ENCODE peak calls at places on chromosomes 16 and 17, in seven cellular contexts. U is CD8-positive, alpha-beta T cell; Y is hepatocyte; I is cardiac muscle cell; Z is lung; F is pancreas; V is PC-3. K is an unnamed sample. For H3K36me3 and H3K4me1, the result is how much of the 10 kb centered on the place peaks cover.

GRCh38 chr17:42844761-42845555 is 578 bp downstream of the AOC2 start:
- DNase-seq in U (no peak), Y (no peak), I (no peak), Z (no peak), F (no peak), V (no peak), K (no peak)

GRCh38 chr16:22206847-22207714 is 1.0 kb downstream of the EEF2K start:
- DNase-seq in U (peak), Y (peak), I (peak), Z (peak), F (peak), V (peak), K (peak)

GRCh38 chr16:48959747-48960146 is 321.9 kb downstream of the CBLN1 start:
- DNase-seq in U (no peak), Y (no peak), I (no peak), Z (no peak), F (no peak), V (no peak), K (no peak)

GRCh38 chr17:33021731-33022408 is 30.2 kb downstream of the SPACA3 start:
- DNase-seq in U (no peak), Y (no peak), I (peak), Z (no peak), F (no peak), V (no peak), K (no peak)

GRCh38 chr16:4682616-4683254 is 10.6 kb upstream of the NUDT16L1 start:
- DNase-seq in U (no peak), Y (no peak), I (peak), Z (peak), F (peak), V (peak), K (no peak)

GRCh38 chr17:36667922-36668321 is 66.5 kb downstream of the MRM1 start:
- DNase-seq in U (no peak), Y (no peak), I (no peak), Z (no peak), F (no peak), V (peak), K (no peak)

GRCh38 chr17:6623941-6624340 is 16.6 kb downstream of the KIAA0753 start:
- DNase-seq in U (no peak), Y (no peak), I (no peak), Z (no peak), F (no peak), V (no peak), K (no peak)

GRCh38 chr16:17605784-17606183 is 135.0 kb upstream of the XYLT1 start:
- DNase-seq in U (no peak), Y (no peak), I (no peak), Z (no peak), F (no peak), V (no peak), K (no peak)

GRCh38 chr16:52090080-52090479 is 456.9 kb downstream of the TOX3 start:
- DNase-seq in U (no peak), Y (no peak), I (no peak), Z (no peak), F (no peak), V (no peak), K (no peak)

GRCh38 chr17:38598536-38598935 is 7.2 kb downstream of the SRCIN1 start:
- DNase-seq in U (no peak), Y (peak), I (peak), Z (no peak), F (peak), V (peak), K (no peak)

GRCh38 chr17:50944902-50945720 is 79.0 kb upstream of the TOB1 start:
- DNase-seq in U (no peak), Y (no peak), I (no peak), Z (no peak), F (peak), V (no peak), K (no peak)

GRCh38 chr17:55576237-55576998 is 65.2 kb upstream of the SMIM36 start:
- DNase-seq in U (no peak), Y (peak), I (peak), Z (no peak), F (no peak), V (peak), K (no peak)

GRCh38 chr16:87305505-87306391 is 11.4 kb downstream of the C16orf95 start:
- DNase-seq in U (no peak), Y (peak), I (peak), Z (no peak), F (no peak), V (no peak), K (no peak)

GRCh38 chr16:50300942-50301625 is 34.7 kb downstream of the ADCY7 start:
- DNase-seq in U (no peak), Y (no peak), I (peak), Z (no peak), F (no peak), V (no peak), K (no peak)

GRCh38 chr17:57935833-57936807 is 19.1 kb downstream of the CUEDC1 start:
- DNase-seq in U (no peak), Y (no peak), I (peak), Z (no peak), F (no peak), V (peak), K (no peak)

GRCh38 chr16:49348408-49349176 is 25.0 kb upstream of the C16orf78 start:
- DNase-seq in U (no peak), Y (no peak), I (no peak), Z (no peak), F (no peak), V (no peak), K (no peak)

GRCh38 chr17:50625032-50625871 is 9.4 kb upstream of the ABCC3 start:
- DNase-seq in U (no peak), Y (no peak), I (no peak), Z (no peak), F (no peak), V (no peak), K (no peak)

GRCh38 chr16:4799171-4799855 is 3.1 kb downstream of the ROGDI start:
- DNase-seq in U (no peak), Y (no peak), I (no peak), Z (no peak), F (no peak), V (no peak), K (no peak)

GRCh38 chr16:71484006-71484893 is 4.9 kb downstream of the ZNF19 start:
- DNase-seq in U (peak), Y (peak), I (peak), Z (peak), F (peak), V (peak), K (peak)

GRCh38 chr16:89244754-89245153 is 27.3 kb downstream of the ZNF778 start:
- DNase-seq in U (no peak), Y (no peak), I (no peak), Z (peak), F (no peak), V (no peak), K (no peak)

GRCh38 chr16:57600952-57601580 is 27.4 kb upstream of the ADGRG1 start:
- DNase-seq in U (no peak), Y (no peak), I (no peak), Z (no peak), F (no peak), V (no peak), K (no peak)

GRCh38 chr17:50149425-50150353 is 788 bp downstream of the PPP1R9B start:
- DNase-seq in U (no peak), Y (peak), I (peak), Z (peak), F (peak), V (peak), K (no peak)

GRCh38 chr17:72931635-72932034 is 160.9 kb downstream of the SLC39A11 start:
- DNase-seq in U (no peak), Y (peak), I (no peak), Z (no peak), F (no peak), V (no peak), K (no peak)

GRCh38 chr17:16477255-16477654 is 14.7 kb downstream of the LRRC75A start:
- DNase-seq in U (no peak), Y (peak), I (peak), Z (no peak), F (no peak), V (peak), K (no peak)

GRCh38 chr17:32496348-32497078 is 9.7 kb downstream of the CDK5R1 start:
- DNase-seq in U (no peak), Y (no peak), I (peak), Z (no peak), F (no peak), V (peak), K (no peak)

GRCh38 chr16:53988136-53988535 is 284.2 kb downstream of the FTO start:
- DNase-seq in U (no peak), Y (no peak), I (no peak), Z (no peak), F (no peak), V (no peak), K (no peak)

GRCh38 chr17:77210331-77210730 is 69.6 kb downstream of the SEC14L1 start:
- DNase-seq in U (no peak), Y (no peak), I (no peak), Z (no peak), F (no peak), V (no peak), K (no peak)

GRCh38 chr16:80500116-80500859 is 40.5 kb upstream of the DYNLRB2 start:
- DNase-seq in U (no peak), Y (no peak), I (no peak), Z (no peak), F (no peak), V (no peak), K (no peak)

GRCh38 chr17:9566067-9566466 is 9.6 kb downstream of the STX8 start:
- DNase-seq in U (no peak), Y (no peak), I (no peak), Z (no peak), F (no peak), V (no peak), K (no peak)

GRCh38 chr17:69268442-69269068 is 39.9 kb upstream of the ABCA10 start:
- DNase-seq in U (no peak), Y (peak), I (peak), Z (no peak), F (no peak), V (peak), K (no peak)

GRCh38 chr17:40950176-40950575 is 12.7 kb upstream of the KRT23 start:
- DNase-seq in U (no peak), Y (no peak), I (no peak), Z (no peak), F (no peak), V (no peak), K (no peak)

GRCh38 chr16:10983175-10983558 is 38.8 kb downstream of the CLEC16A start:
- DNase-seq in U (no peak), Y (no peak), I (no peak), Z (no peak), F (no peak), V (no peak), K (no peak)
- TF ChIP-seq CTCF in U (no peak), Y (no peak), I (no peak), Z (no peak), F (no peak), V (peak), K (no peak)

DNA sequence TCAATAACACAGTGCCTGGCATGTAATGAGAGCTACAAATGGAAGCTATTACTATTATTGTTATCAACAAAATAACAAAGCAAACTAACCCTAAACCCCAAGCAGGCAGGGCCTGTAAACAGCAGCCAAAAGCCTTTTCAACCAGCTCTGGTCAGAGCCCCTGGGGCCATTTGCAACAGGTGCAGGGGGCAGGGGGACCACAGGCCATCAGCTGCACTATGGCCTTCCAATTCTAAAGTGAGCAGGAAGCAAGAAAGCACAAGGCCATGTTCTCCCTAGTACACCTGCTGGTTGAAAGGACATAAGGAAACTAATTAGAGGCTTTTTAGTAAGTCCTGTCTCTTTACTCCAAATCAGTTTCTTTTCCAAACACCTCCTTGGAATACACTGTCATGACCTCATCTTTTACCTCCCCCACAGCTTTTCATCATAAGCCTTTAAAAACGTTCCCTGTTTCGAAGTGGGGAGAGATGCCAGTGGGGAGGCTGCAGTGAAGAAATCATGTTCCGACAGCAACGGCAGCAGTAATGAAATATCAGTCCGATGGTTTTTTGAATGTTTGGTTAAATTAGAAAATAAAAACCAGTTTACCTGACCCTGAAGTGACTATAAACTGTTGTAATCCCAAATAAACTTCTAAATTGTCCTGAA is 68.4 kb upstream of the GSG1L start:
- DNase-seq in U (no peak), Y (no peak), I (no peak), Z (no peak), F (no peak), V (no peak), K (no peak)
- H3K36me3 ChIP-seq in U (half or more), Y (under half), I (under half), Z (under half), F (under half), V (under half), K (under half)

GRCh38 chr16:24051125-24051524 is 205.0 kb upstream of the CACNG3 start:
- DNase-seq in U (no peak), Y (no peak), I (no peak), Z (no peak), F (no peak), V (no peak), K (no peak)
- H3K4me1 ChIP-seq in U (under half), Y (under half), I (under half), Z (under half), F (under half), V (under half), K (under half)

GRCh38 chr16:27492588-27492979 is 57.1 kb downstream of the GTF3C1 start:
- DNase-seq in U (no peak), Y (no peak), I (no peak), Z (no peak), F (no peak), V (no peak), K (no peak)
- TF ChIP-seq CTCF in U (no peak), Y (no peak), I (no peak), Z (no peak), F (no peak), V (no peak), K (no peak)

GRCh38 chr16:83967091-83967490 is 953 bp upstream of the NECAB2 start:
- DNase-seq in U (no peak), Y (no peak), I (no peak), Z (no peak), F (no peak), V (no peak), K (no peak)

GRCh38 chr16:83968891-83969672 is 1.0 kb downstream of the NECAB2 start:
- DNase-seq in U (no peak), Y (no peak), I (no peak), Z (no peak), F (no peak), V (no peak), K (no peak)

GRCh38 chr16:83967838-83968482 is at the start of gene NECAB2:
- DNase-seq in U (no peak), Y (peak), I (peak), Z (no peak), F (peak), V (peak), K (no peak)

GRCh38 chr16:83969771-83970429 is 1.9 kb downstream of the NECAB2 start:
- DNase-seq in U (no peak), Y (no peak), I (no peak), Z (no peak), F (no peak), V (no peak), K (no peak)

GRCh38 chr16:83968483-83968865 is 430 bp downstream of the NECAB2 start:
- DNase-seq in U (no peak), Y (peak), I (no peak), Z (no peak), F (no peak), V (no peak), K (no peak)
- H3K36me3 ChIP-seq in U (under half), Y (under half), I (under half), Z (under half), F (under half), V (under half), K (under half)

GRCh38 chr16:18805257-18805773 is 4.0 kb upstream of the ARL6IP1 start:
- DNase-seq in U (no peak), Y (no peak), I (no peak), Z (no peak), F (no peak), V (no peak), K (no peak)

GRCh38 chr16:18804540-18804939 is 3.2 kb upstream of the ARL6IP1 start:
- DNase-seq in U (no peak), Y (no peak), I (no peak), Z (no peak), F (no peak), V (no peak), K (no peak)

GRCh38 chr16:18801197-18801972 is at the start of gene ARL6IP1:
- DNase-seq in U (peak), Y (peak), I (peak), Z (peak), F (peak), V (peak), K (peak)

GRCh38 chr16:18802755-18803218 is 1.4 kb upstream of the ARL6IP1 start:
- DNase-seq in U (no peak), Y (no peak), I (no peak), Z (no peak), F (no peak), V (no peak), K (no peak)

GRCh38 chr16:18803569-18804462 is 2.5 kb upstream of the ARL6IP1 start:
- DNase-seq in U (no peak), Y (no peak), I (peak), Z (no peak), F (no peak), V (peak), K (no peak)
- H3K4me1 ChIP-seq in U (under half), Y (under half), I (under half), Z (under half), F (under half), V (under half), K (under half)